ENCODE peak calls at places on chromosomes 3 and 15, in nine cellular contexts. One of them, this sample, is unnamed.

GRCh38 chr3:10783360-10784346 is 32.4 kb upstream of the SLC6A11 start:
- DNase-seq in NCI-H510A: no peak
- DNase-seq in stimulated activated naive CD8-positive, alpha-beta T cell treated with anti-CD3 and anti-CD28 coated beads, Interleukin-15, Interleukin-2, amounts not matched to agents 100 U/mL and 50 U/mL, for 24 hours: peak
- DNase-seq in fibroblast of gingiva: no peak
- DNase-seq in A549: peak
- DNase-seq in NCI-H1092 treated with DMSO at 0.1 percent for 48 hours: peak
- DNase-seq in stimulated activated CD8-positive, alpha-beta memory T cell treated with anti-CD3 and anti-CD28 coated beads, Interleukin-15, amount 100 ng/mL, for 24 hours: no peak
- DNase-seq in stimulated activated CD4-positive, alpha-beta T cell treated with anti-CD3 and anti-CD28 coated beads, Interleukin-1b, Interleukin-23, amount 100 ng/mL, for 24 hours: peak
- DNase-seq in NCI-H1417: no peak
- DNase-seq in this sample: peak

GRCh38 chr15:97947465-97948262 is 12.8 kb upstream of the ARRDC4 start:
- DNase-seq in stimulated activated CD4-positive, alpha-beta T cell treated with anti-CD3 and anti-CD28 coated beads, Interleukin-1b, Interleukin-23, amount 100 ng/mL, for 24 hours: no peak
- DNase-seq in NCI-H510A: no peak
- DNase-seq in A549: no peak
- DNase-seq in stimulated activated naive CD8-positive, alpha-beta T cell treated with anti-CD3 and anti-CD28 coated beads, Interleukin-15, Interleukin-2, amounts not matched to agents 100 U/mL and 50 U/mL, for 24 hours: no peak
- DNase-seq in NCI-H1092 treated with DMSO at 0.1 percent for 48 hours: no peak
- DNase-seq in stimulated activated CD8-positive, alpha-beta memory T cell treated with anti-CD3 and anti-CD28 coated beads, Interleukin-15, amount 100 ng/mL, for 24 hours: no peak
- DNase-seq in NCI-H1417: no peak
- DNase-seq in fibroblast of gingiva: no peak
- DNase-seq in this sample: no peak

GRCh38 chr3:104316118-104316517 is 1050.6 kb upstream of the ALCAM start:
- DNase-seq in A549: no peak
- DNase-seq in stimulated activated CD4-positive, alpha-beta T cell treated with anti-CD3 and anti-CD28 coated beads, Interleukin-1b, Interleukin-23, amount 100 ng/mL, for 24 hours: no peak
- DNase-seq in stimulated activated naive CD8-positive, alpha-beta T cell treated with anti-CD3 and anti-CD28 coated beads, Interleukin-15, Interleukin-2, amounts not matched to agents 100 U/mL and 50 U/mL, for 24 hours: no peak
- DNase-seq in NCI-H1092 treated with DMSO at 0.1 percent for 48 hours: no peak
- DNase-seq in stimulated activated CD8-positive, alpha-beta memory T cell treated with anti-CD3 and anti-CD28 coated beads, Interleukin-15, amount 100 ng/mL, for 24 hours: no peak
- DNase-seq in NCI-H510A: no peak
- DNase-seq in fibroblast of gingiva: no peak
- DNase-seq in NCI-H1417: no peak
- DNase-seq in this sample: no peak

GRCh38 chr3:139533781-139534443 is 5.6 kb downstream of the RBP1 start:
- DNase-seq in fibroblast of gingiva: no peak
- DNase-seq in NCI-H510A: no peak
- DNase-seq in NCI-H1092 treated with DMSO at 0.1 percent for 48 hours: peak
- DNase-seq in stimulated activated CD4-positive, alpha-beta T cell treated with anti-CD3 and anti-CD28 coated beads, Interleukin-1b, Interleukin-23, amount 100 ng/mL, for 24 hours: no peak
- DNase-seq in stimulated activated CD8-positive, alpha-beta memory T cell treated with anti-CD3 and anti-CD28 coated beads, Interleukin-15, amount 100 ng/mL, for 24 hours: no peak
- DNase-seq in A549: no peak
- DNase-seq in stimulated activated naive CD8-positive, alpha-beta T cell treated with anti-CD3 and anti-CD28 coated beads, Interleukin-15, Interleukin-2, amounts not matched to agents 100 U/mL and 50 U/mL, for 24 hours: no peak
- DNase-seq in NCI-H1417: peak
- DNase-seq in this sample: no peak

GRCh38 chr15:77507911-77508310 is 87.2 kb downstream of the HMG20A start:
- DNase-seq in stimulated activated naive CD8-positive, alpha-beta T cell treated with anti-CD3 and anti-CD28 coated beads, Interleukin-15, Interleukin-2, amounts not matched to agents 100 U/mL and 50 U/mL, for 24 hours: no peak
- DNase-seq in fibroblast of gingiva: peak
- DNase-seq in NCI-H1417: no peak
- DNase-seq in stimulated activated CD8-positive, alpha-beta memory T cell treated with anti-CD3 and anti-CD28 coated beads, Interleukin-15, amount 100 ng/mL, for 24 hours: no peak
- DNase-seq in NCI-H1092 treated with DMSO at 0.1 percent for 48 hours: no peak
- DNase-seq in A549: no peak
- DNase-seq in stimulated activated CD4-positive, alpha-beta T cell treated with anti-CD3 and anti-CD28 coated beads, Interleukin-1b, Interleukin-23, amount 100 ng/mL, for 24 hours: no peak
- DNase-seq in NCI-H510A: no peak
- DNase-seq in this sample: no peak

GRCh38 chr3:134419214-134419965 is 45.1 kb upstream of the AMOTL2 start:
- DNase-seq in stimulated activated naive CD8-positive, alpha-beta T cell treated with anti-CD3 and anti-CD28 coated beads, Interleukin-15, Interleukin-2, amounts not matched to agents 100 U/mL and 50 U/mL, for 24 hours: no peak
- DNase-seq in fibroblast of gingiva: no peak
- DNase-seq in NCI-H510A: peak
- DNase-seq in stimulated activated CD8-positive, alpha-beta memory T cell treated with anti-CD3 and anti-CD28 coated beads, Interleukin-15, amount 100 ng/mL, for 24 hours: no peak
- DNase-seq in A549: no peak
- DNase-seq in NCI-H1417: peak
- DNase-seq in stimulated activated CD4-positive, alpha-beta T cell treated with anti-CD3 and anti-CD28 coated beads, Interleukin-1b, Interleukin-23, amount 100 ng/mL, for 24 hours: no peak
- DNase-seq in NCI-H1092 treated with DMSO at 0.1 percent for 48 hours: peak
- DNase-seq in this sample: no peak

GRCh38 chr3:32897202-32897601 is 54.2 kb upstream of the CCR4 start:
- DNase-seq in stimulated activated naive CD8-positive, alpha-beta T cell treated with anti-CD3 and anti-CD28 coated beads, Interleukin-15, Interleukin-2, amounts not matched to agents 100 U/mL and 50 U/mL, for 24 hours: no peak
- DNase-seq in NCI-H1092 treated with DMSO at 0.1 percent for 48 hours: no peak
- DNase-seq in NCI-H510A: no peak
- DNase-seq in stimulated activated CD4-positive, alpha-beta T cell treated with anti-CD3 and anti-CD28 coated beads, Interleukin-1b, Interleukin-23, amount 100 ng/mL, for 24 hours: no peak
- DNase-seq in fibroblast of gingiva: no peak
- DNase-seq in A549: no peak
- DNase-seq in stimulated activated CD8-positive, alpha-beta memory T cell treated with anti-CD3 and anti-CD28 coated beads, Interleukin-15, amount 100 ng/mL, for 24 hours: no peak
- DNase-seq in NCI-H1417: no peak
- DNase-seq in this sample: no peak

GRCh38 chr15:80906159-80906775 is 83.4 kb downstream of the MESD start:
- DNase-seq in NCI-H1092 treated with DMSO at 0.1 percent for 48 hours: peak
- DNase-seq in NCI-H510A: peak
- DNase-seq in stimulated activated CD8-positive, alpha-beta memory T cell treated with anti-CD3 and anti-CD28 coated beads, Interleukin-15, amount 100 ng/mL, for 24 hours: no peak
- DNase-seq in NCI-H1417: peak
- DNase-seq in stimulated activated naive CD8-positive, alpha-beta T cell treated with anti-CD3 and anti-CD28 coated beads, Interleukin-15, Interleukin-2, amounts not matched to agents 100 U/mL and 50 U/mL, for 24 hours: no peak
- DNase-seq in fibroblast of gingiva: no peak
- DNase-seq in stimulated activated CD4-positive, alpha-beta T cell treated with anti-CD3 and anti-CD28 coated beads, Interleukin-1b, Interleukin-23, amount 100 ng/mL, for 24 hours: no peak
- DNase-seq in A549: no peak
- DNase-seq in this sample: no peak

GRCh38 chr15:50850003-50850402 is 58.5 kb upstream of the AP4E1 start:
- DNase-seq in stimulated activated CD8-positive, alpha-beta memory T cell treated with anti-CD3 and anti-CD28 coated beads, Interleukin-15, amount 100 ng/mL, for 24 hours: no peak
- DNase-seq in NCI-H510A: no peak
- DNase-seq in NCI-H1092 treated with DMSO at 0.1 percent for 48 hours: no peak
- DNase-seq in stimulated activated naive CD8-positive, alpha-beta T cell treated with anti-CD3 and anti-CD28 coated beads, Interleukin-15, Interleukin-2, amounts not matched to agents 100 U/mL and 50 U/mL, for 24 hours: no peak
- DNase-seq in A549: no peak
- DNase-seq in NCI-H1417: no peak
- DNase-seq in fibroblast of gingiva: no peak
- DNase-seq in stimulated activated CD4-positive, alpha-beta T cell treated with anti-CD3 and anti-CD28 coated beads, Interleukin-1b, Interleukin-23, amount 100 ng/mL, for 24 hours: no peak
- DNase-seq in this sample: no peak

GRCh38 chr15:28208583-28208982 is 109.5 kb upstream of the OCA2 start:
- DNase-seq in NCI-H510A: no peak
- DNase-seq in stimulated activated CD8-positive, alpha-beta memory T cell treated with anti-CD3 and anti-CD28 coated beads, Interleukin-15, amount 100 ng/mL, for 24 hours: no peak
- DNase-seq in A549: no peak
- DNase-seq in stimulated activated naive CD8-positive, alpha-beta T cell treated with anti-CD3 and anti-CD28 coated beads, Interleukin-15, Interleukin-2, amounts not matched to agents 100 U/mL and 50 U/mL, for 24 hours: no peak
- DNase-seq in stimulated activated CD4-positive, alpha-beta T cell treated with anti-CD3 and anti-CD28 coated beads, Interleukin-1b, Interleukin-23, amount 100 ng/mL, for 24 hours: no peak
- DNase-seq in fibroblast of gingiva: no peak
- DNase-seq in NCI-H1417: no peak
- DNase-seq in NCI-H1092 treated with DMSO at 0.1 percent for 48 hours: no peak
- DNase-seq in this sample: no peak

GRCh38 chr3:71926242-71926560 is 141.3 kb upstream of the PROK2 start:
- DNase-seq in NCI-H510A: peak
- DNase-seq in NCI-H1092 treated with DMSO at 0.1 percent for 48 hours: peak
- DNase-seq in fibroblast of gingiva: no peak
- DNase-seq in stimulated activated CD8-positive, alpha-beta memory T cell treated with anti-CD3 and anti-CD28 coated beads, Interleukin-15, amount 100 ng/mL, for 24 hours: no peak
- DNase-seq in NCI-H1417: peak
- DNase-seq in stimulated activated naive CD8-positive, alpha-beta T cell treated with anti-CD3 and anti-CD28 coated beads, Interleukin-15, Interleukin-2, amounts not matched to agents 100 U/mL and 50 U/mL, for 24 hours: no peak
- DNase-seq in stimulated activated CD4-positive, alpha-beta T cell treated with anti-CD3 and anti-CD28 coated beads, Interleukin-1b, Interleukin-23, amount 100 ng/mL, for 24 hours: no peak
- DNase-seq in A549: peak
- DNase-seq in this sample: peak

GRCh38 chr3:134372405-134373277 is 1.6 kb downstream of the AMOTL2 start:
- DNase-seq in NCI-H510A: no peak
- DNase-seq in fibroblast of gingiva: no peak
- DNase-seq in NCI-H1417: no peak
- DNase-seq in stimulated activated CD4-positive, alpha-beta T cell treated with anti-CD3 and anti-CD28 coated beads, Interleukin-1b, Interleukin-23, amount 100 ng/mL, for 24 hours: no peak
- DNase-seq in A549: no peak
- DNase-seq in stimulated activated naive CD8-positive, alpha-beta T cell treated with anti-CD3 and anti-CD28 coated beads, Interleukin-15, Interleukin-2, amounts not matched to agents 100 U/mL and 50 U/mL, for 24 hours: no peak
- DNase-seq in NCI-H1092 treated with DMSO at 0.1 percent for 48 hours: no peak
- DNase-seq in stimulated activated CD8-positive, alpha-beta memory T cell treated with anti-CD3 and anti-CD28 coated beads, Interleukin-15, amount 100 ng/mL, for 24 hours: no peak
- DNase-seq in this sample: no peak

GRCh38 chr15:85580914-85581313 is 200.5 kb downstream of the AKAP13 start:
- DNase-seq in stimulated activated CD8-positive, alpha-beta memory T cell treated with anti-CD3 and anti-CD28 coated beads, Interleukin-15, amount 100 ng/mL, for 24 hours: no peak
- DNase-seq in A549: no peak
- DNase-seq in NCI-H1417: no peak
- DNase-seq in stimulated activated naive CD8-positive, alpha-beta T cell treated with anti-CD3 and anti-CD28 coated beads, Interleukin-15, Interleukin-2, amounts not matched to agents 100 U/mL and 50 U/mL, for 24 hours: peak
- DNase-seq in fibroblast of gingiva: no peak
- DNase-seq in stimulated activated CD4-positive, alpha-beta T cell treated with anti-CD3 and anti-CD28 coated beads, Interleukin-1b, Interleukin-23, amount 100 ng/mL, for 24 hours: no peak
- DNase-seq in NCI-H510A: no peak
- DNase-seq in NCI-H1092 treated with DMSO at 0.1 percent for 48 hours: no peak
- DNase-seq in this sample: no peak

GRCh38 chr3:58434990-58435389 is 1.4 kb upstream of the PDHB start:
- DNase-seq in A549: no peak
- DNase-seq in stimulated activated CD8-positive, alpha-beta memory T cell treated with anti-CD3 and anti-CD28 coated beads, Interleukin-15, amount 100 ng/mL, for 24 hours: no peak
- DNase-seq in NCI-H1092 treated with DMSO at 0.1 percent for 48 hours: no peak
- DNase-seq in fibroblast of gingiva: peak
- DNase-seq in stimulated activated CD4-positive, alpha-beta T cell treated with anti-CD3 and anti-CD28 coated beads, Interleukin-1b, Interleukin-23, amount 100 ng/mL, for 24 hours: no peak
- DNase-seq in NCI-H510A: no peak
- DNase-seq in NCI-H1417: no peak
- DNase-seq in stimulated activated naive CD8-positive, alpha-beta T cell treated with anti-CD3 and anti-CD28 coated beads, Interleukin-15, Interleukin-2, amounts not matched to agents 100 U/mL and 50 U/mL, for 24 hours: no peak
- DNase-seq in this sample: no peak

GRCh38 chr3:177150218-177150916 is 46.9 kb downstream of the TBL1XR1 start:
- DNase-seq in stimulated activated CD8-positive, alpha-beta memory T cell treated with anti-CD3 and anti-CD28 coated beads, Interleukin-15, amount 100 ng/mL, for 24 hours: no peak
- DNase-seq in A549: no peak
- DNase-seq in stimulated activated naive CD8-positive, alpha-beta T cell treated with anti-CD3 and anti-CD28 coated beads, Interleukin-15, Interleukin-2, amounts not matched to agents 100 U/mL and 50 U/mL, for 24 hours: no peak
- DNase-seq in stimulated activated CD4-positive, alpha-beta T cell treated with anti-CD3 and anti-CD28 coated beads, Interleukin-1b, Interleukin-23, amount 100 ng/mL, for 24 hours: no peak
- DNase-seq in fibroblast of gingiva: no peak
- DNase-seq in NCI-H510A: no peak
- DNase-seq in NCI-H1092 treated with DMSO at 0.1 percent for 48 hours: no peak
- DNase-seq in NCI-H1417: no peak
- DNase-seq in this sample: no peak

GRCh38 chr3:99637381-99638111 is 848 bp upstream of the COL8A1 start:
- DNase-seq in NCI-H510A: no peak
- DNase-seq in stimulated activated naive CD8-positive, alpha-beta T cell treated with anti-CD3 and anti-CD28 coated beads, Interleukin-15, Interleukin-2, amounts not matched to agents 100 U/mL and 50 U/mL, for 24 hours: no peak
- DNase-seq in NCI-H1417: no peak
- DNase-seq in fibroblast of gingiva: peak
- DNase-seq in stimulated activated CD4-positive, alpha-beta T cell treated with anti-CD3 and anti-CD28 coated beads, Interleukin-1b, Interleukin-23, amount 100 ng/mL, for 24 hours: no peak
- DNase-seq in A549: no peak
- DNase-seq in NCI-H1092 treated with DMSO at 0.1 percent for 48 hours: no peak
- DNase-seq in stimulated activated CD8-positive, alpha-beta memory T cell treated with anti-CD3 and anti-CD28 coated beads, Interleukin-15, amount 100 ng/mL, for 24 hours: no peak
- DNase-seq in this sample: no peak

GRCh38 chr15:56244811-56245576 is 1.3 kb upstream of the RFX7 start:
- DNase-seq in NCI-H510A: no peak
- DNase-seq in A549: peak
- DNase-seq in stimulated activated naive CD8-positive, alpha-beta T cell treated with anti-CD3 and anti-CD28 coated beads, Interleukin-15, Interleukin-2, amounts not matched to agents 100 U/mL and 50 U/mL, for 24 hours: peak
- DNase-seq in stimulated activated CD4-positive, alpha-beta T cell treated with anti-CD3 and anti-CD28 coated beads, Interleukin-1b, Interleukin-23, amount 100 ng/mL, for 24 hours: no peak
- DNase-seq in fibroblast of gingiva: no peak
- DNase-seq in NCI-H1092 treated with DMSO at 0.1 percent for 48 hours: peak
- DNase-seq in NCI-H1417: no peak
- DNase-seq in stimulated activated CD8-positive, alpha-beta memory T cell treated with anti-CD3 and anti-CD28 coated beads, Interleukin-15, amount 100 ng/mL, for 24 hours: peak
- DNase-seq in this sample: peak

GRCh38 chr3:193842029-193842782 is 249.2 kb downstream of the OPA1 start:
- DNase-seq in A549: no peak
- DNase-seq in stimulated activated naive CD8-positive, alpha-beta T cell treated with anti-CD3 and anti-CD28 coated beads, Interleukin-15, Interleukin-2, amounts not matched to agents 100 U/mL and 50 U/mL, for 24 hours: no peak
- DNase-seq in NCI-H1092 treated with DMSO at 0.1 percent for 48 hours: no peak
- DNase-seq in fibroblast of gingiva: no peak
- DNase-seq in NCI-H510A: no peak
- DNase-seq in stimulated activated CD4-positive, alpha-beta T cell treated with anti-CD3 and anti-CD28 coated beads, Interleukin-1b, Interleukin-23, amount 100 ng/mL, for 24 hours: no peak
- DNase-seq in stimulated activated CD8-positive, alpha-beta memory T cell treated with anti-CD3 and anti-CD28 coated beads, Interleukin-15, amount 100 ng/mL, for 24 hours: no peak
- DNase-seq in NCI-H1417: no peak
- DNase-seq in this sample: no peak

GRCh38 chr3:184300377-184300717 is 1.3 kb downstream of the PSMD2 start:
- DNase-seq in stimulated activated CD8-positive, alpha-beta memory T cell treated with anti-CD3 and anti-CD28 coated beads, Interleukin-15, amount 100 ng/mL, for 24 hours: no peak
- DNase-seq in fibroblast of gingiva: no peak
- DNase-seq in A549: no peak
- DNase-seq in stimulated activated CD4-positive, alpha-beta T cell treated with anti-CD3 and anti-CD28 coated beads, Interleukin-1b, Interleukin-23, amount 100 ng/mL, for 24 hours: no peak
- DNase-seq in NCI-H510A: no peak
- DNase-seq in NCI-H1417: no peak
- DNase-seq in stimulated activated naive CD8-positive, alpha-beta T cell treated with anti-CD3 and anti-CD28 coated beads, Interleukin-15, Interleukin-2, amounts not matched to agents 100 U/mL and 50 U/mL, for 24 hours: no peak
- DNase-seq in NCI-H1092 treated with DMSO at 0.1 percent for 48 hours: no peak
- DNase-seq in this sample: no peak